ENCODE peak calls at places on chromosomes 11 and 22, in seven cellular contexts. One of them, this sample, is unnamed.

GRCh38 chr11:43278302-43278956 is 33.4 kb upstream of the API5 start:
- DNase-seq in GM23248: peak; percentile 52
- DNase-seq in naive thymus-derived CD4-positive, alpha-beta T cell: no peak
- DNase-seq in esophagus squamous epithelium: no peak
- DNase-seq in RWPE2: no peak
- DNase-seq in CD8-positive, alpha-beta memory T cell: no peak
- DNase-seq in cardiac muscle cell: peak; percentile 34
- DNase-seq in this sample: no peak

GRCh38 chr11:127524618-127525017 is 524.0 kb upstream of the KIRREL3 start:
- DNase-seq in GM23248: no peak
- DNase-seq in naive thymus-derived CD4-positive, alpha-beta T cell: no peak
- DNase-seq in esophagus squamous epithelium: no peak
- DNase-seq in RWPE2: no peak
- DNase-seq in CD8-positive, alpha-beta memory T cell: no peak
- DNase-seq in cardiac muscle cell: no peak
- DNase-seq in this sample: no peak

GRCh38 chr22:42060489-42060888 is 10.1 kb downstream of the NAGA start:
- DNase-seq in GM23248: no peak
- DNase-seq in naive thymus-derived CD4-positive, alpha-beta T cell: no peak
- DNase-seq in esophagus squamous epithelium: no peak
- DNase-seq in RWPE2: no peak
- DNase-seq in CD8-positive, alpha-beta memory T cell: no peak
- DNase-seq in cardiac muscle cell: no peak
- DNase-seq in this sample: no peak

GRCh38 chr22:37082251-37082650 is 27.3 kb downstream of the TMPRSS6 start:
- DNase-seq in GM23248: no peak
- DNase-seq in naive thymus-derived CD4-positive, alpha-beta T cell: peak; percentile 49
- DNase-seq in esophagus squamous epithelium: no peak
- DNase-seq in RWPE2: no peak
- DNase-seq in CD8-positive, alpha-beta memory T cell: no peak
- DNase-seq in cardiac muscle cell: no peak
- DNase-seq in this sample: no peak

GRCh38 chr22:49015993-49016908 is 811.4 kb downstream of the BRD1 start:
- DNase-seq in GM23248: no peak
- DNase-seq in naive thymus-derived CD4-positive, alpha-beta T cell: no peak
- DNase-seq in esophagus squamous epithelium: no peak
- DNase-seq in RWPE2: no peak
- DNase-seq in CD8-positive, alpha-beta memory T cell: no peak
- DNase-seq in cardiac muscle cell: no peak
- DNase-seq in this sample: no peak

GRCh38 chr11:76599041-76600013 is 71.2 kb downstream of the LRRC32 start:
- DNase-seq in GM23248: no peak
- DNase-seq in naive thymus-derived CD4-positive, alpha-beta T cell: peak; percentile 18
- DNase-seq in esophagus squamous epithelium: no peak
- DNase-seq in RWPE2: no peak
- DNase-seq in CD8-positive, alpha-beta memory T cell: no peak
- DNase-seq in cardiac muscle cell: peak; percentile 64
- DNase-seq in this sample: no peak

GRCh38 chr11:91664521-91664920 is 560.1 kb upstream of the FAT3 start:
- DNase-seq in GM23248: no peak
- DNase-seq in naive thymus-derived CD4-positive, alpha-beta T cell: no peak
- DNase-seq in esophagus squamous epithelium: no peak
- DNase-seq in RWPE2: no peak
- DNase-seq in CD8-positive, alpha-beta memory T cell: no peak
- DNase-seq in cardiac muscle cell: no peak
- DNase-seq in this sample: peak; percentile 1

GRCh38 chr11:34034053-34034452 is 17.5 kb upstream of the CAPRIN1 start:
- DNase-seq in GM23248: no peak
- DNase-seq in naive thymus-derived CD4-positive, alpha-beta T cell: no peak
- DNase-seq in esophagus squamous epithelium: no peak
- DNase-seq in RWPE2: no peak
- DNase-seq in CD8-positive, alpha-beta memory T cell: no peak
- DNase-seq in cardiac muscle cell: no peak
- DNase-seq in this sample: no peak

GRCh38 chr11:70073881-70074371 is 4.2 kb upstream of the ANO1 start:
- DNase-seq in GM23248: peak; percentile 72
- DNase-seq in naive thymus-derived CD4-positive, alpha-beta T cell: no peak
- DNase-seq in esophagus squamous epithelium: no peak
- DNase-seq in RWPE2: peak; percentile 25
- DNase-seq in CD8-positive, alpha-beta memory T cell: no peak
- DNase-seq in cardiac muscle cell: peak; percentile 51
- DNase-seq in this sample: no peak

GRCh38 chr11:31966846-31967245 is 124.0 kb upstream of the RCN1 start:
- DNase-seq in GM23248: no peak
- DNase-seq in naive thymus-derived CD4-positive, alpha-beta T cell: no peak
- DNase-seq in esophagus squamous epithelium: no peak
- DNase-seq in RWPE2: no peak
- DNase-seq in CD8-positive, alpha-beta memory T cell: no peak
- DNase-seq in cardiac muscle cell: no peak
- DNase-seq in this sample: no peak

GRCh38 chr11:45925550-45925949 is 3.1 kb downstream of the LARGE2 start:
- DNase-seq in GM23248: no peak
- DNase-seq in naive thymus-derived CD4-positive, alpha-beta T cell: no peak
- DNase-seq in esophagus squamous epithelium: no peak
- DNase-seq in RWPE2: no peak
- DNase-seq in CD8-positive, alpha-beta memory T cell: no peak
- DNase-seq in cardiac muscle cell: no peak
- DNase-seq in this sample: no peak

GRCh38 chr11:106879029-106879428 is 139.2 kb downstream of the GUCY1A2 start:
- DNase-seq in GM23248: no peak
- DNase-seq in naive thymus-derived CD4-positive, alpha-beta T cell: no peak
- DNase-seq in esophagus squamous epithelium: no peak
- DNase-seq in RWPE2: no peak
- DNase-seq in CD8-positive, alpha-beta memory T cell: no peak
- DNase-seq in cardiac muscle cell: no peak
- DNase-seq in this sample: no peak

GRCh38 chr11:45815747-45816146 is 10.8 kb downstream of the SLC35C1 start:
- DNase-seq in GM23248: peak; percentile 46
- DNase-seq in naive thymus-derived CD4-positive, alpha-beta T cell: no peak
- DNase-seq in esophagus squamous epithelium: no peak
- DNase-seq in RWPE2: no peak
- DNase-seq in CD8-positive, alpha-beta memory T cell: no peak
- DNase-seq in cardiac muscle cell: peak; percentile 41
- DNase-seq in this sample: no peak

GRCh38 chr22:47036352-47036751 is 273.9 kb downstream of the TBC1D22A start:
- DNase-seq in GM23248: no peak
- DNase-seq in naive thymus-derived CD4-positive, alpha-beta T cell: no peak
- DNase-seq in esophagus squamous epithelium: no peak
- DNase-seq in RWPE2: no peak
- DNase-seq in CD8-positive, alpha-beta memory T cell: no peak
- DNase-seq in cardiac muscle cell: no peak
- DNase-seq in this sample: no peak

GRCh38 chr22:25281675-25282345 is 62.4 kb downstream of the CRYBB2 start:
- DNase-seq in GM23248: no peak
- DNase-seq in naive thymus-derived CD4-positive, alpha-beta T cell: no peak
- DNase-seq in esophagus squamous epithelium: no peak
- DNase-seq in RWPE2: no peak
- DNase-seq in CD8-positive, alpha-beta memory T cell: no peak
- DNase-seq in cardiac muscle cell: no peak
- DNase-seq in this sample: no peak

GRCh38 chr11:31802000-31802551 is 9.0 kb downstream of the PAX6 start:
- DNase-seq in GM23248: no peak
- DNase-seq in naive thymus-derived CD4-positive, alpha-beta T cell: no peak
- DNase-seq in esophagus squamous epithelium: no peak
- DNase-seq in RWPE2: no peak
- DNase-seq in CD8-positive, alpha-beta memory T cell: no peak
- DNase-seq in cardiac muscle cell: no peak
- DNase-seq in this sample: no peak

GRCh38 chr11:123439616-123440015 is 9.5 kb downstream of the GRAMD1B start:
- DNase-seq in GM23248: no peak
- DNase-seq in naive thymus-derived CD4-positive, alpha-beta T cell: no peak
- DNase-seq in esophagus squamous epithelium: no peak
- DNase-seq in RWPE2: no peak
- DNase-seq in CD8-positive, alpha-beta memory T cell: no peak
- DNase-seq in cardiac muscle cell: peak; percentile 28
- DNase-seq in this sample: no peak

GRCh38 chr11:35030716-35031213 is 108.2 kb upstream of the CD44 start:
- DNase-seq in GM23248: peak; percentile 100
- DNase-seq in naive thymus-derived CD4-positive, alpha-beta T cell: no peak
- DNase-seq in esophagus squamous epithelium: no peak
- DNase-seq in RWPE2: peak; percentile 89
- DNase-seq in CD8-positive, alpha-beta memory T cell: no peak
- DNase-seq in cardiac muscle cell: peak; percentile 73
- DNase-seq in this sample: no peak

GRCh38 chr11:3807856-3808845 is at the start of gene PGAP2:
- DNase-seq in GM23248: peak; percentile 80
- DNase-seq in naive thymus-derived CD4-positive, alpha-beta T cell: peak; percentile 75
- DNase-seq in esophagus squamous epithelium: no peak
- DNase-seq in RWPE2: no peak
- DNase-seq in CD8-positive, alpha-beta memory T cell: peak; percentile 45
- DNase-seq in cardiac muscle cell: peak; percentile 55
- DNase-seq in this sample: peak; percentile 72

GRCh38 chr11:29435421-29435820 is 581.4 kb downstream of the KCNA4 start:
- DNase-seq in GM23248: peak; percentile 8
- DNase-seq in naive thymus-derived CD4-positive, alpha-beta T cell: no peak
- DNase-seq in esophagus squamous epithelium: no peak
- DNase-seq in RWPE2: no peak
- DNase-seq in CD8-positive, alpha-beta memory T cell: no peak
- DNase-seq in cardiac muscle cell: peak; percentile 39
- DNase-seq in this sample: no peak

GRCh38 chr22:38177926-38178604 is 3.6 kb downstream of the PLA2G6 start:
- DNase-seq in GM23248: peak; percentile 87
- DNase-seq in naive thymus-derived CD4-positive, alpha-beta T cell: no peak
- DNase-seq in esophagus squamous epithelium: no peak
- DNase-seq in RWPE2: no peak
- DNase-seq in CD8-positive, alpha-beta memory T cell: no peak
- DNase-seq in cardiac muscle cell: peak; percentile 85
- DNase-seq in this sample: no peak
- H3K4me1 ChIP-seq in GM23248: peaks cover 38% of the 10 kb centered on the region
- H3K4me1 ChIP-seq in naive thymus-derived CD4-positive, alpha-beta T cell: peaks cover 29% of the 10 kb centered on the region
- H3K4me1 ChIP-seq in esophagus squamous epithelium: peaks cover 81% of the 10 kb centered on the region
- H3K4me1 ChIP-seq in RWPE2: peaks cover 44% of the 10 kb centered on the region
- H3K4me1 ChIP-seq in CD8-positive, alpha-beta memory T cell: peaks cover 48% of the 10 kb centered on the region
- H3K4me1 ChIP-seq in cardiac muscle cell: peaks cover 4% of the 10 kb centered on the region
- H3K4me1 ChIP-seq in this sample: peaks cover 6% of the 10 kb centered on the region

DNA sequence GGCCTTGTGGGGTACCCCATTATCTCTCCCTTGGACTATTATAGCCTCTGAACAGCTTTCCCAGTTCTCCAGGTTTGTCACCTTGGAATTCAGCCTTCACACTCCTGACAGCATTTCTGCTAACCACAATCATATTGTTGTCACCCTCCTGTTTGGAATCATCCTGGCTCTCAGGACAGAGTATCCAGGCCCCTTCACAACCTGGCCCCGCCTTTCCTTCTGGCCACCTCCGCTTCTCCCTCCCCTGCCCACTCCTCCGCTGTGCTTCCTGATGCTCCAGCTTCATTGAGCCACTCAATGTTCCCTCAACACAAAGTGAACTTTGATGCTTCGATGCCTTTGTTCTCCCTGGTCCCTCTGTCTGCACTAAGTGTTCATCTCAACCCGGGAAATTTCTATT is 3.1 kb downstream of the GPR83 start:
- DNase-seq in GM23248: no peak
- DNase-seq in naive thymus-derived CD4-positive, alpha-beta T cell: no peak
- DNase-seq in esophagus squamous epithelium: no peak
- DNase-seq in RWPE2: no peak
- DNase-seq in CD8-positive, alpha-beta memory T cell: no peak
- DNase-seq in cardiac muscle cell: no peak
- DNase-seq in this sample: no peak
- H3K27me3 ChIP-seq in GM23248: peaks cover 36% of the 10 kb centered on the region
- H3K27me3 ChIP-seq in naive thymus-derived CD4-positive, alpha-beta T cell: no peaks in the 10 kb centered on the region
- H3K27me3 ChIP-seq in esophagus squamous epithelium: peaks cover 4% of the 10 kb centered on the region
- H3K27me3 ChIP-seq in RWPE2: peaks cover 29% of the 10 kb centered on the region
- H3K27me3 ChIP-seq in CD8-positive, alpha-beta memory T cell: peaks cover 3% of the 10 kb centered on the region
- H3K27me3 ChIP-seq in cardiac muscle cell: peaks cover 48% of the 10 kb centered on the region
- H3K27me3 ChIP-seq in this sample: peaks cover 40% of the 10 kb centered on the region

DNA sequence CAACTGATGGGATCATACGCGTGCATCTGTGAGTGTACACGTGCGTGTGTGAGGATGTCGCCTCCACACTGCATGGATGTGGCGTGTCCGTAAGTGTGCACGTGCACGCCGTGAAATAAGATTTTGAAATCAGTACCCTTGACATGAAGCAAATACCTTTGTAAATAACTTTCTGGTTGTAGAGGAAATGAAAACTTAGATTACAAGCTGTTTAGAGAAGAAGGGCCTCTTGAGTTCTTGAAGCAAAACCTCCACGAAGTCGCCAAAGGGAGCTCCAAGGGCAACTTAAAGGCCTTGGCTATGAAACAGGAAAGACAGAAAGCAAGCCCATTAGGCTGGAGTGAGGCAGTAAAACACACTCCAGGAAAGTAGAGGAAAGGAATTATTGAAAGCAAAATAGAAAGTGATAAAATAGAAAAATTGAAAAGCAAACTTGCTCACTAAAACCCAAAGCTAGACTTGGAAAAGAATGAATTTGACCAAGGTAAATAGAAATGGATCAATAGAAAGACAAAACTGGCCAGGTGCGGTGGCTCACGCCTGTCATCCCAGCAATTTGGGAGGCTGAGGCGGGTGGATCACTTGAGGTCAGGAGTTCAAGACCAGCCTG is 29.7 kb upstream of the TOLLIP start:
- DNase-seq in GM23248: peak; percentile 17
- DNase-seq in naive thymus-derived CD4-positive, alpha-beta T cell: no peak
- DNase-seq in esophagus squamous epithelium: no peak
- DNase-seq in RWPE2: no peak
- DNase-seq in CD8-positive, alpha-beta memory T cell: no peak
- DNase-seq in cardiac muscle cell: peak; percentile 18
- DNase-seq in this sample: no peak
- H3K4me1 ChIP-seq in GM23248: peaks cover 5% of the 10 kb centered on the region
- H3K4me1 ChIP-seq in naive thymus-derived CD4-positive, alpha-beta T cell: peaks cover 10% of the 10 kb centered on the region
- H3K4me1 ChIP-seq in esophagus squamous epithelium: peaks cover 29% of the 10 kb centered on the region
- H3K4me1 ChIP-seq in RWPE2: peaks cover 6% of the 10 kb centered on the region
- H3K4me1 ChIP-seq in CD8-positive, alpha-beta memory T cell: peaks cover 12% of the 10 kb centered on the region
- H3K4me1 ChIP-seq in cardiac muscle cell: peaks cover 4% of the 10 kb centered on the region
- H3K4me1 ChIP-seq in this sample: no peaks in the 10 kb centered on the region

GRCh38 chr11:64072403-64072802 is 36.7 kb downstream of the FLRT1 start:
- DNase-seq in GM23248: no peak
- DNase-seq in naive thymus-derived CD4-positive, alpha-beta T cell: no peak
- DNase-seq in esophagus squamous epithelium: no peak
- DNase-seq in RWPE2: no peak
- DNase-seq in CD8-positive, alpha-beta memory T cell: no peak
- DNase-seq in cardiac muscle cell: no peak
- DNase-seq in this sample: no peak

GRCh38 chr11:64074239-64074638 is 38.5 kb downstream of the FLRT1 start:
- DNase-seq in GM23248: peak; percentile 14
- DNase-seq in naive thymus-derived CD4-positive, alpha-beta T cell: peak; percentile 30
- DNase-seq in esophagus squamous epithelium: no peak
- DNase-seq in RWPE2: no peak
- DNase-seq in CD8-positive, alpha-beta memory T cell: no peak
- DNase-seq in cardiac muscle cell: peak; percentile 38
- DNase-seq in this sample: no peak

GRCh38 chr11:64073542-64073941 is 37.8 kb downstream of the FLRT1 start:
- DNase-seq in GM23248: no peak
- DNase-seq in naive thymus-derived CD4-positive, alpha-beta T cell: no peak
- DNase-seq in esophagus squamous epithelium: no peak
- DNase-seq in RWPE2: no peak
- DNase-seq in CD8-positive, alpha-beta memory T cell: no peak
- DNase-seq in cardiac muscle cell: no peak
- DNase-seq in this sample: no peak

GRCh38 chr11:64071849-64072248 is 36.1 kb downstream of the FLRT1 start:
- DNase-seq in GM23248: no peak
- DNase-seq in naive thymus-derived CD4-positive, alpha-beta T cell: no peak
- DNase-seq in esophagus squamous epithelium: no peak
- DNase-seq in RWPE2: no peak
- DNase-seq in CD8-positive, alpha-beta memory T cell: no peak
- DNase-seq in cardiac muscle cell: no peak
- DNase-seq in this sample: no peak

GRCh38 chr11:64072871-64073270 is 37.1 kb downstream of the FLRT1 start:
- DNase-seq in GM23248: no peak
- DNase-seq in naive thymus-derived CD4-positive, alpha-beta T cell: no peak
- DNase-seq in esophagus squamous epithelium: no peak
- DNase-seq in RWPE2: no peak
- DNase-seq in CD8-positive, alpha-beta memory T cell: no peak
- DNase-seq in cardiac muscle cell: no peak
- DNase-seq in this sample: no peak
- H3K27me3 ChIP-seq in GM23248: no peaks in the 10 kb centered on the region
- H3K27me3 ChIP-seq in naive thymus-derived CD4-positive, alpha-beta T cell: no peaks in the 10 kb centered on the region
- H3K27me3 ChIP-seq in esophagus squamous epithelium: no peaks in the 10 kb centered on the region
- H3K27me3 ChIP-seq in RWPE2: no peaks in the 10 kb centered on the region
- H3K27me3 ChIP-seq in CD8-positive, alpha-beta memory T cell: no peaks in the 10 kb centered on the region
- H3K27me3 ChIP-seq in cardiac muscle cell: no peaks in the 10 kb centered on the region
- H3K27me3 ChIP-seq in this sample: peaks cover 67% of the 10 kb centered on the region

This sample was measured in NT2/D1.